ENCODE peak calls at places on chromosome 7, in ten cellular contexts. G is endothelial cell; O is MV-4-11; I is nephron progenitor cell; Z is adrenal gland; F is psoas muscle; J is activated naive CD8-positive, alpha-beta T cell treated with anti-CD3 and anti-CD28 coated beads, Interleukin-2, amount 50 U/mL, for 24 hours; C is T-helper 2 cell; R is activated CD8-positive, alpha-beta memory T cell treated with anti-CD3 and anti-CD28 coated beads, Interleukin-2, amount 10 ng/mL, durations not matched to agents 7 days and 5 days; L is AG08396. E is an unnamed sample.
A peak's percentile ranks its signal among the peaks of the same experiment; 100 is the strongest.

GRCh38 chr7:28629216-28629848 is 217.0 kb downstream of the CREB5 start:
- DNase-seq in Z (no peak), C (no peak), L (peak; percentile 18), O (no peak), R (no peak), I (no peak), G (no peak), F (peak; percentile 30), J (no peak), E (no peak)

GRCh38 chr7:66296-66695 is 126.1 kb upstream of the FAM20C start:
- DNase-seq in O (no peak), I (no peak), L (no peak), F (no peak), Z (no peak), G (no peak), R (no peak), C (no peak), J (no peak), E (no peak)

GRCh38 chr7:143884276-143884977 is 17.5 kb downstream of the TCAF1 start:
- DNase-seq in O (no peak), L (no peak), Z (no peak), J (no peak), R (no peak), C (no peak), G (no peak), F (no peak), I (no peak), E (no peak)

GRCh38 chr7:36692444-36692843 is 31.9 kb downstream of the AOAH start:
- DNase-seq in L (no peak), J (no peak), Z (no peak), F (no peak), G (no peak), O (no peak), I (no peak), R (no peak), C (no peak), E (no peak)

GRCh38 chr7:39592586-39592985 is 26.4 kb downstream of the YAE1 start:
- DNase-seq in C (peak; percentile 35), L (peak; percentile 47), O (peak; percentile 38), I (no peak), F (no peak), Z (no peak), J (no peak), R (no peak), G (no peak), E (peak; percentile 23)

GRCh38 chr7:138814806-138815332 is 16.9 kb upstream of the ATP6V0A4 start:
- DNase-seq in G (no peak), O (no peak), L (no peak), F (no peak), I (no peak), J (no peak), R (no peak), Z (no peak), C (peak; percentile 58), E (no peak)

GRCh38 chr7:134691820-134692705 is 45.4 kb downstream of the BPGM start:
- DNase-seq in Z (no peak), R (no peak), O (no peak), L (no peak), J (no peak), I (no peak), C (no peak), G (no peak), F (no peak), E (no peak)

GRCh38 chr7:151455690-151456089 is 15.7 kb upstream of the CRYGN start:
- DNase-seq in G (no peak), L (no peak), Z (no peak), J (no peak), F (no peak), O (no peak), R (no peak), I (no peak), C (no peak), E (no peak)

GRCh38 chr7:128247640-128248194 is 6.6 kb downstream of the LEP start:
- DNase-seq in R (no peak), L (peak; percentile 41), F (no peak), J (no peak), Z (no peak), I (no peak), G (no peak), C (peak; percentile 13), O (peak; percentile 28), E (peak; percentile 39)

GRCh38 chr7:151727579-151728285 is 149.2 kb downstream of the PRKAG2 start:
- DNase-seq in R (peak; percentile 89), L (peak; percentile 93), I (peak; percentile 53), O (peak; percentile 80), Z (peak; percentile 79), C (peak; percentile 56), G (no peak), F (peak; percentile 85), J (peak; percentile 68), E (no peak)

GRCh38 chr7:131665021-131665420 is 108.6 kb upstream of the PODXL start:
- DNase-seq in R (no peak), F (no peak), Z (no peak), J (no peak), L (no peak), I (no peak), C (no peak), G (no peak), O (no peak), E (no peak)

GRCh38 chr7:129363-130221 is 62.8 kb upstream of the FAM20C start:
- DNase-seq in G (no peak), L (peak; percentile 31), O (peak; percentile 86), C (no peak), Z (no peak), R (no peak), J (no peak), F (no peak), I (no peak), E (no peak)

GRCh38 chr7:140639366-140640053 is 1.1 kb downstream of the DENND2A start:
- DNase-seq in C (no peak), G (peak; percentile 32), J (peak; percentile 18), O (peak; percentile 33), L (peak; percentile 48), R (no peak), F (peak; percentile 64), Z (no peak), I (no peak), E (no peak)

GRCh38 chr7:129434846-129435318 is 650 bp downstream of the STRIP2 start:
- DNase-seq in I (peak; percentile 55), Z (no peak), O (no peak), J (peak; percentile 4), F (peak; percentile 18), G (peak; percentile 43), R (peak; percentile 41), L (peak; percentile 42), C (peak; percentile 13), E (peak; percentile 37)

GRCh38 chr7:103712991-103713778 is 267.2 kb upstream of the SLC26A5 start:
- DNase-seq in C (no peak), J (no peak), L (no peak), O (no peak), I (no peak), G (no peak), R (no peak), Z (no peak), F (no peak), E (no peak)

GRCh38 chr7:119482209-119482608 is 790.8 kb upstream of the KCND2 start:
- DNase-seq in O (peak; percentile 58), I (peak; percentile 32), F (no peak), R (no peak), G (peak; percentile 19), L (peak; percentile 1), C (peak; percentile 15), Z (no peak), J (no peak), E (peak; percentile 72)

GRCh38 chr7:103075337-103075918 is 488 bp downstream of the ARMC10 start:
- DNase-seq in C (peak; percentile 82), R (peak; percentile 76), O (no peak), I (no peak), G (peak; percentile 56), F (peak; percentile 55), Z (peak; percentile 66), L (peak; percentile 62), J (peak; percentile 84), E (peak; percentile 38)

GRCh38 chr7:129990403-129991192 is 37.8 kb upstream of the UBE2H start:
- DNase-seq in C (no peak), I (no peak), F (no peak), O (no peak), Z (peak; percentile 18), R (no peak), L (no peak), G (no peak), J (no peak), E (no peak)

GRCh38 chr7:55254596-55255500 is 110.3 kb upstream of the LANCL2 start:
- DNase-seq in L (peak; percentile 93), C (peak; percentile 36), O (no peak), J (peak; percentile 82), G (peak; percentile 93), I (peak; percentile 97), F (peak; percentile 86), Z (peak; percentile 75), R (peak; percentile 57), E (peak; percentile 2)

GRCh38 chr7:44306608-44307007 is 18.8 kb downstream of the CAMK2B start:
- DNase-seq in I (no peak), J (no peak), L (no peak), O (no peak), F (no peak), Z (no peak), R (peak; percentile 30), G (no peak), C (peak; percentile 17), E (peak; percentile 20)

GRCh38 chr7:81638216-81638615 is 131.6 kb downstream of the HGF start:
- DNase-seq in Z (no peak), G (no peak), C (no peak), L (no peak), I (peak; percentile 4), O (no peak), R (no peak), J (no peak), F (no peak), E (no peak)

GRCh38 chr7:35652124-35652523 is 42.8 kb downstream of the HERPUD2 start:
- DNase-seq in O (peak; percentile 15), F (no peak), G (no peak), R (peak; percentile 85), J (peak; percentile 44), Z (no peak), C (peak; percentile 86), I (no peak), L (no peak), E (no peak)

GRCh38 chr7:27303021-27303420 is 60.4 kb downstream of the EVX1 start:
- DNase-seq in L (peak; percentile 9), F (no peak), C (no peak), O (peak; percentile 58), R (no peak), Z (peak; percentile 36), J (no peak), I (no peak), G (no peak), E (no peak)

GRCh38 chr7:120944826-120945562 is 5.6 kb upstream of the ING3 start:
- DNase-seq in J (no peak), C (no peak), L (no peak), I (no peak), O (no peak), Z (no peak), R (no peak), G (no peak), F (no peak), E (no peak)

GRCh38 chr7:957418-958220 is 3.1 kb upstream of the ADAP1 start:
- DNase-seq in L (no peak), R (no peak), F (peak; percentile 40), J (no peak), I (peak; percentile 39), G (no peak), Z (no peak), C (no peak), O (peak; percentile 91), E (peak; percentile 8)

GRCh38 chr7:73429622-73430505 is 3.7 kb upstream of the FZD9 start:
- DNase-seq in G (no peak), O (no peak), C (no peak), I (no peak), L (no peak), R (no peak), F (no peak), Z (no peak), J (no peak), E (no peak)

GRCh38 chr7:128350708-128351295 is 7.1 kb upstream of the RBM28 start:
- DNase-seq in I (no peak), Z (no peak), J (no peak), G (no peak), C (no peak), L (no peak), O (no peak), R (no peak), F (no peak), E (no peak)

GRCh38 chr7:90692396-90692795 is 96.3 kb downstream of the CDK14 start:
- DNase-seq in C (no peak), R (no peak), G (no peak), Z (no peak), J (no peak), O (no peak), F (no peak), I (no peak), L (no peak), E (no peak)

E was measured in OCI-M1.